ENCODE peak calls at places on chromosomes 16 and 17, in eight cellular contexts. S is cardiac fibroblast; R is stimulated activated CD8-positive, alpha-beta memory T cell treated with anti-CD3 and anti-CD28 coated beads, Interleukin-15, amount 100 ng/mL, for 1 hour; U is stimulated activated CD4-positive, alpha-beta T cell treated with anti-CD3 and anti-CD28 coated beads, Interleukin-1b, Interleukin-23, amount 100 ng/mL, for 1 hour; Z is NCI-H2029; E is left ventricle myocardium superior; F is SK-N-DZ; H is nucleus accumbens. O is an unnamed sample.

GRCh38 chr16:67660564-67661028 is at the start of gene PARD6A:
- DNase-seq in S (peak), R (peak), U (peak), Z (peak), E (peak), F (peak), H (peak), O (peak)

GRCh38 chr16:78277374-78277773 is 177.9 kb downstream of the WWOX start:
- DNase-seq in S (no peak), R (no peak), U (no peak), Z (no peak), E (no peak), F (no peak), H (no peak), O (no peak)

GRCh38 chr17:61127960-61128359 is 271.7 kb upstream of the TBX2 start:
- DNase-seq in S (peak), R (no peak), U (no peak), Z (no peak), E (no peak), F (no peak), H (no peak), O (no peak)

GRCh38 chr16:31216552-31217530 is at the start of gene PYDC1:
- DNase-seq in S (no peak), R (no peak), U (no peak), Z (no peak), E (peak), F (no peak), H (no peak), O (no peak)

GRCh38 chr17:34568953-34569352 is 10.4 kb upstream of the TMEM132E start:
- DNase-seq in S (no peak), R (no peak), U (no peak), Z (no peak), E (no peak), F (no peak), H (no peak), O (no peak)

GRCh38 chr16:77721752-77722314 is 481 bp upstream of the NUDT7 start:
- DNase-seq in S (no peak), R (no peak), U (no peak), Z (no peak), E (no peak), F (no peak), H (no peak), O (no peak)

GRCh38 chr17:30375661-30376060 is 3.1 kb upstream of the CPD start:
- DNase-seq in S (peak), R (no peak), U (no peak), Z (peak), E (no peak), F (no peak), H (no peak), O (no peak)

GRCh38 chr17:75270218-75270965 is 639 bp downstream of the MIF4GD start:
- DNase-seq in S (peak), R (no peak), U (no peak), Z (peak), E (peak), F (peak), H (peak), O (peak)

GRCh38 chr17:68288375-68288774 is 2.6 kb downstream of the SLC16A6 start:
- DNase-seq in S (no peak), R (no peak), U (no peak), Z (no peak), E (no peak), F (no peak), H (no peak), O (no peak)

O was measured in putamen.